ENCODE peak calls at places on chromosome 22, in four cellular contexts. O, L, U and Z are unnamed samples.
A peak's percentile ranks its signal among the peaks of the same experiment; 100 is the strongest.

GRCh38 chr22:45131749-45132148 is 32.0 kb upstream of the NUP50 start:
- DNase-seq in U (no peak), O (no peak), L (no peak), Z (peak; percentile 35)

GRCh38 chr22:45064313-45065268 is 54.8 kb upstream of the PHF21B start:
- DNase-seq in O (no peak), L (peak; percentile 65), U (no peak), Z (no peak)

GRCh38 chr22:40462195-40462988 is 92.0 kb downstream of the SGSM3 start:
- DNase-seq in U (no peak), O (no peak), L (no peak), Z (no peak)

GRCh38 chr22:42754658-42755057 is 34.0 kb upstream of the A4GALT start:
- DNase-seq in O (no peak), L (peak; percentile 74), U (no peak), Z (peak; percentile 84)

GRCh38 chr22:35301370-35301874 is 1.7 kb downstream of the TOM1 start:
- DNase-seq in L (peak; percentile 11), O (no peak), U (peak; percentile 60), Z (peak; percentile 89)

GRCh38 chr22:48489551-48490512 is 1337.8 kb downstream of the BRD1 start:
- DNase-seq in O (peak; percentile 30), U (no peak), L (no peak), Z (no peak)

GRCh38 chr22:36369004-36369921 is 18.5 kb downstream of the MYH9 start:
- DNase-seq in U (no peak), L (no peak), O (no peak), Z (no peak)

GRCh38 chr22:36238348-36239149 is 778 bp downstream of the APOL2 start:
- DNase-seq in O (peak; percentile 18), U (no peak), L (no peak), Z (peak; percentile 46)

GRCh38 chr22:45905924-45906865 is 70.8 kb downstream of the WNT7B start:
- DNase-seq in L (no peak), O (no peak), U (peak; percentile 48), Z (no peak)

GRCh38 chr22:29887358-29887757 is 4.4 kb downstream of the MTMR3 start:
- DNase-seq in L (no peak), U (no peak), O (no peak), Z (no peak)

GRCh38 chr22:20545681-20546521 is 38.5 kb downstream of the MED15 start:
- DNase-seq in L (no peak), O (no peak), U (no peak), Z (no peak)

GRCh38 chr22:38114484-38115398 is 4.3 kb upstream of the BAIAP2L2 start:
- DNase-seq in U (peak; percentile 88), O (peak; percentile 91), L (peak; percentile 59), Z (peak; percentile 79)

GRCh38 chr22:49968313-49968830 is 7.8 kb downstream of the PIM3 start:
- DNase-seq in U (peak; percentile 31), O (peak; percentile 29), L (no peak), Z (peak; percentile 35)

GRCh38 chr22:37746366-37747089 is 49.7 kb downstream of the TRIOBP start:
- DNase-seq in L (no peak), O (no peak), U (no peak), Z (no peak)

GRCh38 chr22:47423861-47424820 is 661.7 kb downstream of the TBC1D22A start:
- DNase-seq in U (no peak), L (no peak), O (no peak), Z (no peak)

GRCh38 chr22:46041642-46042041 is 64.7 kb upstream of the WNT7B start:
- DNase-seq in U (peak; percentile 13), L (no peak), O (no peak), Z (peak; percentile 14)

GRCh38 chr22:49447837-49448236 is 379.8 kb downstream of the BRD1 start:
- DNase-seq in U (no peak), L (no peak), O (no peak), Z (no peak)

GRCh38 chr22:40107756-40108437 is 69.8 kb upstream of the TNRC6B start:
- DNase-seq in U (peak; percentile 22), L (peak; percentile 34), O (no peak), Z (peak; percentile 47)

GRCh38 chr22:42895087-42895486 is 38.0 kb upstream of the ARFGAP3 start:
- DNase-seq in L (no peak), U (no peak), O (no peak), Z (no peak)